ENCODE peak calls at places on chromosomes 13 and 19, in ten cellular contexts. A is GM12878, N is heart right ventricle, M is cardiac muscle cell, P is upper lobe of right lung, S is IMR-90, Y is fibroblast of lung, O is heart left ventricle, V is left ventricle myocardium inferior, X is Peyer's patch. C is an unnamed sample.

GRCh38 chr19:47633516-47633915 is 24.6 kb downstream of the BICRA start:
- DNase-seq in A (no peak), P (no peak), N (no peak), Y (no peak), M (no peak), O (no peak), X (no peak), V (no peak), S (no peak), C (no peak)

GRCh38 chr19:38838986-38839761 is 7.6 kb upstream of the ECH1 start:
- DNase-seq in S (no peak), M (no peak), N (no peak), Y (no peak), X (no peak), V (no peak), A (no peak), O (no peak), P (no peak), C (no peak)

GRCh38 chr13:23386533-23386932 is 47.0 kb downstream of the SACS start:
- DNase-seq in N (no peak), P (no peak), O (no peak), S (no peak), A (no peak), V (no peak), M (no peak), X (no peak), Y (no peak), C (no peak)

GRCh38 chr13:103788061-103788652 is 721.9 kb upstream of the SLC10A2 start:
- DNase-seq in Y (peak; percentile 0), S (no peak), O (peak; percentile 51), N (peak; percentile 21), X (no peak), V (peak; percentile 31), A (no peak), P (no peak), M (peak; percentile 64), C (no peak)

GRCh38 chr19:38792250-38793111 is 3.5 kb downstream of the LGALS7B start:
- DNase-seq in A (no peak), N (peak; percentile 67), P (peak; percentile 82), V (peak; percentile 60), M (no peak), S (no peak), Y (peak; percentile 14), X (peak; percentile 44), O (peak; percentile 60), C (peak; percentile 78)

GRCh38 chr19:40741527-40742390 is 8.5 kb downstream of the ACTMAP start:
- DNase-seq in A (no peak), P (no peak), Y (no peak), X (no peak), S (no peak), O (no peak), N (no peak), M (no peak), V (no peak), C (no peak)

GRCh38 chr19:55158423-55158822 is 891 bp upstream of the TNNI3 start:
- DNase-seq in A (no peak), X (no peak), M (no peak), P (no peak), S (no peak), V (no peak), O (no peak), N (no peak), Y (no peak), C (no peak)

GRCh38 chr19:49148784-49149651 is 6.2 kb downstream of the HRC start:
- DNase-seq in X (peak; percentile 86), P (peak; percentile 98), S (peak; percentile 86), N (peak; percentile 98), Y (peak; percentile 89), O (peak; percentile 99), M (peak; percentile 100), A (no peak), V (peak; percentile 97), C (peak; percentile 97)

GRCh38 chr13:108326318-108326717 is 56.8 kb downstream of the TNFSF13B start:
- DNase-seq in S (no peak), A (peak; percentile 8), P (no peak), X (no peak), O (no peak), Y (no peak), M (no peak), N (no peak), V (no peak), C (no peak)

GRCh38 chr13:95643471-95643813 is 1.1 kb downstream of the DZIP1 start:
- DNase-seq in S (peak; percentile 43), Y (peak; percentile 60), P (no peak), V (no peak), A (no peak), X (no peak), N (no peak), O (no peak), M (peak; percentile 37), C (no peak)

DNA sequence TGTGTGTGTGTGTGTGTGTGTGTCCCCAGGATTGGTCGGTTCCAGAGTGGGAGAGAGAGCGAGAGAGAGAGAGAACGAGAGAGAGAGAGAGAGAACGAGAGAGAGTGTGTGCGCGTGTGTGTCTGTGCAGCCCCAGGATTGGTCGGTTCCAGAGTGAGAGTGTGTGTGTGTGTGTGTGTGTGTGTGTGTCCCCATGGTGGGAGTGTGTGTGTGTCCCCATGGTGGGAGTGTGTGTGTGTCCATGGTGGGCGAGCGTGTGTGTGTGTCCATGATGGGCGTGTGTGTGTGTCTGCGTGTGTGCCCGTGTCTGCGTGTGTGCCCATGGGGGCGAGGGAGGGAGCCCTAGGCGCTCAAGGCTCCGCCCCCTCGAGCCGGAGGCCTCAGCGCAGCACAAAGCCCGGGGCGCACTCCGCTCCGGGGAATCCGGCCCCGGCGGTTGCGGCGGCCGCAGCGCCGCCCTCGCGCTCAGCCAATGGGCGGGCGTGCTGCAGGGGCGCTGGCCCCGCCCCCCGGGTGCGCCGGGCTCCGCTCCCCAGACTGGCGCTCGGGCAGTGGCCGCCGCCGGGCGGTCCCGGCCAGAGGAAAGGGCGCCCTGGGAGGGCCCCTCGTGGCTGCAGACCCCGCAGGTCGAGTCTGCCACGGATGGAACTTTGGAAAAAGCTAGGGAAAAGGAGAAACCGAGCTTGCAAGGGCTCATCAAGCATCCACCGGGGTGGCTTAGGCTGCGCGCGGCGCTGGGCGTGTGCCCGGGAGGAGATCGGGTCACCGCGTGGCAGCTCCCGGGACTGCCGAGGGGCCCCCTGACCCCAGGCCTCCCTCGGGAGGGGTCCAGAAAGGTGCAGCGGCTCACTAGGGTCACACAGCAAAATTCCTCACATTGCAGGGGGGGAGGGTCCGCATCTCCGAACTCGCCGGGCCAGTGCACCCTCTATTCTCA is 96.2 kb downstream of the INSR start:
- DNase-seq in N (peak; percentile 93), Y (peak; percentile 94), P (peak; percentile 96), S (peak; percentile 94), X (peak; percentile 78), O (peak; percentile 96), A (peak; percentile 81), V (peak; percentile 94), M (peak; percentile 97), C (peak; percentile 94)
- TF ChIP-seq CTCF in N (peak; percentile 34), Y (no peak), P (peak; percentile 32), S (peak; percentile 0), X (peak; percentile 42), O (peak; percentile 20), A (peak; percentile 26), V (peak; percentile 42), M (peak; percentile 7), C (peak; percentile 35)

GRCh38 chr19:31313291-31314030 is 35.8 kb downstream of the TSHZ3 start:
- DNase-seq in O (no peak), M (no peak), P (no peak), X (no peak), Y (no peak), S (no peak), A (no peak), N (no peak), V (no peak), C (no peak)

GRCh38 chr19:31315621-31316011 is 33.6 kb downstream of the TSHZ3 start:
- DNase-seq in X (no peak), M (no peak), P (no peak), V (no peak), A (no peak), S (no peak), N (no peak), O (no peak), Y (no peak), C (no peak)

GRCh38 chr19:31314156-31314555 is 35.1 kb downstream of the TSHZ3 start:
- DNase-seq in N (no peak), M (no peak), S (no peak), X (no peak), A (no peak), O (no peak), V (no peak), P (no peak), Y (no peak), C (no peak)

GRCh38 chr19:31316201-31316951 is 32.9 kb downstream of the TSHZ3 start:
- DNase-seq in X (no peak), S (peak; percentile 61), M (no peak), O (no peak), P (no peak), Y (peak; percentile 82), N (no peak), V (no peak), A (no peak), C (peak; percentile 50)

GRCh38 chr19:31314849-31315620 is 34.2 kb downstream of the TSHZ3 start:
- DNase-seq in Y (no peak), O (no peak), P (no peak), V (no peak), N (no peak), X (no peak), A (no peak), M (no peak), S (no peak), C (no peak)
- H3K27me3 ChIP-seq in Y (no peaks in the 10 kb centered on the region), O (no peaks in the 10 kb centered on the region), P (no peaks in the 10 kb centered on the region), V (peaks cover 19% of the 10 kb centered on the region), N (no peaks in the 10 kb centered on the region), X (no peaks in the 10 kb centered on the region), A (no peaks in the 10 kb centered on the region), M (peaks cover 22% of the 10 kb centered on the region), S (no peaks in the 10 kb centered on the region), C (peaks cover 6% of the 10 kb centered on the region)

DNA sequence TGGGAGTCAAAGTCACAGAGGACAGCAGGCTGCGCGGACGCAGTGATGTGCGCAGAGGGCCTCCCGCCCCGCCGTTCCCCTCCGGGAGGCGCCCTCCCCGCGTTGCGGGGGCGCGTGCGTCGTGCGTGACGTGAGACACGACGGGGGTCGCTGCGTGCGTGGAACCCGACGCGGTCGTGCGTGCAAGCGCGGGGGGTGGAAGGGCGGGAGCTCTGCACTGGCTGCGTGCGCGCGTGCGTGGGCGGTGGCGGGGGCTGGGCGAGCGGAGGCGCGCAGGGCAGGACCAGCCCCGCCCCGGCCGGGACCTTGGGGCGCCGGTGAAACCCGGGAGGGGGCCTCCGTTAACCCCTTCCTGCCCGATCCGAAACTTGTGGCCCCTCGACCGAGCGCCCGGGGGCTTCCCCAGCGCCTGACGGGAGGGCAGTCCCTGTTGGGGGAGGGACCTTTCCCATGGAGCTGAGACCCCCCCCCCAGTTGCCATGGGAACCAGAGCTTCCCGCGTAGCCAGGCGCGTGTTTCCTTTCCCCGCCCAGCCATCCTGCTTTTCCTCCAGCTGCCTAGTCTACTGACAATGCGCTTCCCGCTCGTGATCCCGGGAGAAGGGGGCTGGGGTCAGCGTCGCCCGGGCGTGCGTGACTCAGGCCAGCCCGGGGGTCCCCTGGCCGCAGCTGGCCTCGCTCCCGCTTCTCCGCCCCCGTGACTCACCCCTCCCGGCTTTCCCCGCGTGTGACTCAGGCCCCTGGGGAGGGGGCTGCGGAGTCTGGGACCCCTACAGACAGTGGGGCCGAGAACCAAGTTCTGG is 7.3 kb upstream of the HOOK2 start:
- DNase-seq in Y (peak; percentile 85), V (peak; percentile 92), S (peak; percentile 85), N (peak; percentile 95), M (peak; percentile 70), X (peak; percentile 91), P (peak; percentile 96), A (no peak), O (peak; percentile 95), C (peak; percentile 91)
- TF ChIP-seq CTCF in Y (no peak), V (no peak), S (peak; percentile 12), N (peak; percentile 30), M (no peak), X (no peak), P (peak; percentile 20), A (no peak), O (peak; percentile 20), C (peak; percentile 3)

GRCh38 chr13:64709079-64709478 is 2521.1 kb downstream of the PCDH9 start:
- DNase-seq in X (no peak), M (no peak), P (no peak), O (no peak), S (no peak), Y (no peak), A (no peak), N (no peak), V (no peak), C (no peak)
- H3K27me3 ChIP-seq in X (no peaks in the 10 kb centered on the region), M (no peaks in the 10 kb centered on the region), P (no peaks in the 10 kb centered on the region), O (no peaks in the 10 kb centered on the region), S (no peaks in the 10 kb centered on the region), Y (no peaks in the 10 kb centered on the region), A (no peaks in the 10 kb centered on the region), N (no peaks in the 10 kb centered on the region), V (no peaks in the 10 kb centered on the region), C (no peaks in the 10 kb centered on the region)